ENCODE peak calls at places on chromosomes 16 and 17, in ten cellular contexts. L, J, T, S, W, P, H, K, G and U are unnamed samples.

GRCh38 chr17:56045907-56046306 is 107.4 kb upstream of the ANKFN1 start:
- DNase-seq in K (no peak), P (no peak), J (no peak), L (no peak), T (no peak), G (no peak), W (no peak), H (no peak), S (no peak), U (no peak)

GRCh38 chr16:55506708-55507107 is 2.2 kb upstream of the LPCAT2 start:
- DNase-seq in S (no peak), G (no peak), J (no peak), T (no peak), K (no peak), W (no peak), P (no peak), H (no peak), L (no peak), U (no peak)

GRCh38 chr16:50455288-50455845 is 86.6 kb upstream of the BRD7 start:
- DNase-seq in G (no peak), S (no peak), T (no peak), L (no peak), J (no peak), P (no peak), H (no peak), K (no peak), W (no peak), U (no peak)

GRCh38 chr17:63535640-63536039 is 12.5 kb downstream of the KCNH6 start:
- DNase-seq in J (no peak), W (no peak), H (no peak), S (no peak), T (no peak), K (no peak), P (no peak), G (no peak), L (no peak), U (peak; percentile 44)

GRCh38 chr17:46818319-46818928 is at the start of gene WNT3:
- DNase-seq in G (peak; percentile 72), H (no peak), S (no peak), T (no peak), L (no peak), K (no peak), W (peak; percentile 53), J (no peak), P (no peak), U (peak; percentile 75)

GRCh38 chr16:53912155-53912554 is 208.2 kb downstream of the FTO start:
- DNase-seq in S (peak; percentile 69), G (no peak), H (no peak), L (no peak), T (peak; percentile 12), K (no peak), W (peak; percentile 63), P (no peak), J (no peak), U (no peak)

GRCh38 chr16:2186064-2186463 is 10.3 kb downstream of the CASKIN1 start:
- DNase-seq in H (no peak), L (no peak), T (no peak), W (no peak), P (no peak), G (no peak), S (no peak), K (no peak), J (no peak), U (no peak)

GRCh38 chr17:31919802-31920525 is 16.8 kb upstream of the SUZ12 start:
- DNase-seq in G (no peak), S (no peak), P (no peak), L (no peak), H (peak; percentile 82), J (no peak), T (no peak), K (no peak), W (no peak), U (peak; percentile 18)

GRCh38 chr16:87739801-87740200 is 26.0 kb downstream of the KLHDC4 start:
- DNase-seq in P (no peak), H (no peak), K (no peak), W (no peak), T (no peak), J (no peak), G (no peak), S (no peak), L (no peak), U (no peak)

GRCh38 chr16:87741700-87742415 is 23.9 kb downstream of the KLHDC4 start:
- DNase-seq in L (no peak), S (no peak), H (no peak), P (no peak), T (no peak), K (no peak), J (no peak), G (no peak), W (no peak), U (no peak)

GRCh38 chr16:87742781-87743490 is 22.9 kb downstream of the KLHDC4 start:
- DNase-seq in P (no peak), J (no peak), L (no peak), K (no peak), G (no peak), W (no peak), H (no peak), T (no peak), S (no peak), U (no peak)

GRCh38 chr16:87740909-87741424 is 24.8 kb downstream of the KLHDC4 start:
- DNase-seq in T (no peak), K (no peak), W (no peak), S (no peak), G (no peak), L (no peak), H (peak; percentile 77), P (no peak), J (peak; percentile 31), U (no peak)

DNA sequence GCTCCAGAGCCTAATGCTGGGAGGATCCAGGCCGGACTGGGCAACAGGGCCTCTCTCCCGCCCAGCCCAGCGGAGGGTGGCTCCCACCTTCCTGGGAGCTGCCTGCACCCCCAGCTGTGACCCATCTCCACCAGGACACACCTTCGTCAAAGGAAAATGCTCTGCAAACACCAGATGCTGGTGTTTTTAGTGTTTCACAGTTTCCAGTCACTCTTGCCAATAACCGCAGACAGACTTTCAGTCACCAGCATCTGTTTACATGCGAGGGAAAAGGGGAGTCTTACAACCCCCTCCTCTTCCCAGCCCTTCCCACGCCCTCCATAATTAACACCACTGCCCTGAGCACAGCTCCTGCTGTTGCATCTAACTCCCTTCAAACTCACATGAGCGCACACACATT is 25.3 kb downstream of the KLHDC4 start:
- DNase-seq in W (no peak), K (no peak), J (no peak), H (peak; percentile 92), P (no peak), T (no peak), S (no peak), L (no peak), G (no peak), U (no peak)
- H3K36me3 ChIP-seq in W (peaks cover 41% of the 10 kb centered on the region), K (peaks cover 13% of the 10 kb centered on the region), J (no peaks in the 10 kb centered on the region), H (peaks cover 5% of the 10 kb centered on the region), P (peaks cover 18% of the 10 kb centered on the region), T (peaks cover 21% of the 10 kb centered on the region), S (peaks cover 26% of the 10 kb centered on the region), L (no peaks in the 10 kb centered on the region), G (peaks cover 10% of the 10 kb centered on the region), U (peaks cover 46% of the 10 kb centered on the region)

GRCh38 chr16:75250089-75250808 is 1.2 kb downstream of the BCAR1 start:
- DNase-seq in K (no peak), T (no peak), P (no peak), S (peak; percentile 50), L (peak; percentile 81), G (no peak), H (no peak), W (no peak), J (no peak), U (peak; percentile 81)

GRCh38 chr16:75248536-75249380 is 2.7 kb downstream of the BCAR1 start:
- DNase-seq in W (no peak), L (no peak), G (no peak), H (no peak), P (no peak), J (no peak), K (no peak), S (no peak), T (no peak), U (no peak)

GRCh38 chr16:75248142-75248535 is 3.3 kb downstream of the BCAR1 start:
- DNase-seq in T (no peak), H (no peak), L (no peak), P (no peak), S (peak; percentile 67), W (no peak), J (no peak), G (no peak), K (no peak), U (no peak)

GRCh38 chr16:75250809-75251279 is 580 bp downstream of the BCAR1 start:
- DNase-seq in L (peak; percentile 71), T (peak; percentile 52), S (peak; percentile 46), P (no peak), W (no peak), J (no peak), G (peak; percentile 57), K (no peak), H (no peak), U (peak; percentile 86)

GRCh38 chr16:75249441-75249840 is 2.0 kb downstream of the BCAR1 start:
- DNase-seq in W (no peak), J (no peak), G (no peak), T (no peak), K (no peak), S (no peak), H (no peak), L (no peak), P (no peak), U (no peak)
- H3K4me3 ChIP-seq in W (no peak overlapping the region), J (peak overlapping the region; percentile 85), G (no peak overlapping the region), T (no peak overlapping the region), K (no peak overlapping the region), S (peak overlapping the region; percentile 89), H (peak overlapping the region; percentile 69), L (peak overlapping the region; percentile 95), P (peak overlapping the region; percentile 77), U (peak overlapping the region; percentile 82)

DNA sequence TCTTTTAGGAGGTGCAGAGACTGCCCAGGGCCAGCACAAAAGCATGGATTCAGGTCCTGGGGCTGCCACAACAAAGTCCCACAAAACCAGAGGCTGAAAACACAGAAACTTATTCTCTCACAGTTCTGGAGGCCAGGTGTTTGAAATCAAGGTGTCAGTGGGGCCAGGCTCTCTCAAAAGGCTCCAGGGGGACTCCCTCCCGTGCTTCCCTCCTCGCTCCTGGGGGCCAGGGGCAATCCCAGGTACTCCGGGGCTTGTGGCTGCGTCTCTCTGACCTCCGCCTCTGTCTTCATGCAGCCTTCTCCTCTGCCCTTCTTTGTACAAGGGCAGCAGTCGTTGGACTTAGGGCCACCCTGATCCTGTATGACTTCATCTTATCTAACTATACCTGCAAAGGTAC is 8.3 kb upstream of the RBFOX3 start:
- DNase-seq in L (peak; percentile 3), P (no peak), S (no peak), H (no peak), T (peak; percentile 1), G (no peak), J (no peak), K (no peak), W (no peak), U (no peak)
- H3K27me3 ChIP-seq in L (no peaks in the 10 kb centered on the region), P (no peaks in the 10 kb centered on the region), S (peaks cover 77% of the 10 kb centered on the region), H (no peaks in the 10 kb centered on the region), T (peaks cover 51% of the 10 kb centered on the region), G (peaks cover 73% of the 10 kb centered on the region), J (peaks cover 58% of the 10 kb centered on the region), K (no peaks in the 10 kb centered on the region), W (no peaks in the 10 kb centered on the region), U (peaks cover 27% of the 10 kb centered on the region)

GRCh38 chr17:18237461-18237860 is 12.0 kb downstream of the LLGL1 start:
- DNase-seq in H (no peak), P (no peak), W (no peak), L (no peak), G (no peak), J (no peak), S (no peak), T (no peak), K (no peak), U (no peak)

GRCh38 chr17:18233803-18234518 is 8.5 kb downstream of the LLGL1 start:
- DNase-seq in P (no peak), J (no peak), T (no peak), G (no peak), W (no peak), S (no peak), H (no peak), K (no peak), L (no peak), U (no peak)

GRCh38 chr17:18234853-18235380 is 9.5 kb downstream of the LLGL1 start:
- DNase-seq in S (no peak), L (no peak), K (no peak), W (no peak), J (no peak), H (no peak), G (no peak), T (no peak), P (no peak), U (no peak)

GRCh38 chr17:18236494-18236893 is 11.1 kb downstream of the LLGL1 start:
- DNase-seq in L (no peak), T (no peak), H (no peak), W (no peak), J (no peak), S (no peak), G (no peak), K (no peak), P (no peak), U (no peak)

GRCh38 chr17:18235743-18236256 is 10.4 kb downstream of the LLGL1 start:
- DNase-seq in P (no peak), W (no peak), S (peak; percentile 45), T (no peak), H (peak; percentile 80), K (no peak), J (no peak), L (no peak), G (no peak), U (no peak)
- H3K36me3 ChIP-seq in P (peaks cover 75% of the 10 kb centered on the region), W (peaks cover 6% of the 10 kb centered on the region), S (peaks cover 84% of the 10 kb centered on the region), T (peaks cover 16% of the 10 kb centered on the region), H (peaks cover 19% of the 10 kb centered on the region), K (peaks cover 48% of the 10 kb centered on the region), J (no peaks in the 10 kb centered on the region), L (no peaks in the 10 kb centered on the region), G (no peaks in the 10 kb centered on the region), U (peaks cover 15% of the 10 kb centered on the region)